ENCODE peak calls at places on chromosomes 3 and 15, in seven cellular contexts. J is AG10803; M is islet precursor cell; E is EL; S is stimulated activated CD4-positive, alpha-beta T cell treated with anti-CD3 and anti-CD28 coated beads, Interleukin-15, amount 100 ng/mL, for 24 hours; A is stimulated activated CD8-positive, alpha-beta memory T cell treated with anti-CD3 and anti-CD28 coated beads, Interleukin-4, amount 100 ng/mL, for 1 hour; T is astrocyte. Q is an unnamed sample.

GRCh38 chr3:99967796-99968195 is 146.5 kb downstream of the FILIP1L start:
- DNase-seq in J (peak; percentile 62), M (no peak), E (peak; percentile 49), S (no peak), A (no peak), T (no peak), Q (no peak)

GRCh38 chr3:71186816-71187215 is 396.7 kb downstream of the FOXP1 start:
- DNase-seq in J (no peak), M (no peak), E (no peak), S (no peak), A (no peak), T (no peak), Q (no peak)

GRCh38 chr3:56928379-56929068 is 126.8 kb upstream of the ARHGEF3 start:
- DNase-seq in J (peak; percentile 14), M (peak; percentile 79), E (peak; percentile 20), S (peak; percentile 11), A (no peak), T (peak; percentile 43), Q (peak; percentile 54)

GRCh38 chr3:194328080-194328571 is 23.0 kb downstream of the CPN2 start:
- DNase-seq in J (peak; percentile 56), M (no peak), E (peak; percentile 65), S (no peak), A (no peak), T (peak; percentile 81), Q (no peak)

GRCh38 chr3:196138927-196139680 is 57.2 kb upstream of the TFRC start:
- DNase-seq in J (peak; percentile 10), M (peak; percentile 79), E (peak; percentile 51), S (no peak), A (no peak), T (peak; percentile 68), Q (no peak)

GRCh38 chr15:76386178-76386577 is 49.6 kb downstream of the ISL2 start:
- DNase-seq in J (no peak), M (no peak), E (no peak), S (no peak), A (no peak), T (no peak), Q (no peak)

GRCh38 chr3:108736821-108737220 is 20.4 kb downstream of the RETNLB start:
- DNase-seq in J (no peak), M (no peak), E (no peak), S (no peak), A (no peak), T (no peak), Q (no peak)

GRCh38 chr3:4804161-4805058 is 174.8 kb upstream of the BHLHE40 start:
- DNase-seq in J (no peak), M (no peak), E (no peak), S (peak; percentile 44), A (no peak), T (no peak), Q (no peak)

GRCh38 chr3:193870376-193871092 is 265.4 kb upstream of the HES1 start:
- DNase-seq in J (no peak), M (peak; percentile 82), E (peak; percentile 9), S (no peak), A (no peak), T (no peak), Q (no peak)

GRCh38 chr3:177525987-177526712 is 328.9 kb upstream of the TBL1XR1 start:
- DNase-seq in J (peak; percentile 88), M (no peak), E (peak; percentile 36), S (no peak), A (no peak), T (peak; percentile 98), Q (no peak)

GRCh38 chr3:141471160-141471559 is 15.7 kb upstream of the RASA2 start:
- DNase-seq in J (peak; percentile 52), M (no peak), E (peak; percentile 75), S (no peak), A (no peak), T (peak; percentile 39), Q (no peak)